ENCODE peak calls at places on chromosomes 7 and 10, in seven cellular contexts. R is transverse colon, J is Panc1, I is esophagus muscularis mucosa, U is GM12892, M is GM12891, T is HCT116. O is an unnamed sample.

GRCh38 chr7:156101355-156101754 is 289.1 kb upstream of the SHH start:
- DNase-seq in R (no peak), M (no peak), U (no peak), J (no peak), T (no peak), I (no peak), O (no peak)

GRCh38 chr10:120365872-120366271 is 91.2 kb upstream of the PLPP4 start:
- DNase-seq in R (no peak), U (no peak), I (no peak), T (no peak), M (no peak), J (no peak), O (no peak)

GRCh38 chr10:11525503-11525902 is 85.9 kb downstream of the USP6NL start:
- DNase-seq in J (no peak), I (no peak), M (no peak), R (peak; percentile 27), T (no peak), U (no peak), O (peak; percentile 84)

GRCh38 chr10:3687510-3688081 is 97.4 kb downstream of the KLF6 start:
- DNase-seq in I (peak; percentile 42), M (no peak), U (no peak), R (no peak), J (no peak), T (no peak), O (no peak)

GRCh38 chr7:29319719-29320521 is 125.3 kb downstream of the CHN2 start:
- DNase-seq in R (no peak), M (no peak), U (no peak), T (no peak), I (no peak), J (no peak), O (no peak)

GRCh38 chr7:95931460-95932232 is 159.3 kb downstream of the DYNC1I1 start:
- DNase-seq in J (no peak), T (no peak), I (no peak), U (no peak), R (no peak), M (no peak), O (no peak)

GRCh38 chr7:73717991-73718405 is 1.5 kb downstream of the STX1A start:
- DNase-seq in T (peak; percentile 73), M (no peak), I (no peak), U (no peak), J (peak; percentile 68), R (peak; percentile 56), O (no peak)

GRCh38 chr7:29565634-29565981 is 2.0 kb downstream of the PRR15 start:
- DNase-seq in I (no peak), R (no peak), J (no peak), M (no peak), U (no peak), T (no peak), O (no peak)

GRCh38 chr10:12533723-12534122 is 184.4 kb downstream of the CAMK1D start:
- DNase-seq in M (no peak), I (no peak), U (no peak), T (no peak), R (no peak), J (no peak), O (no peak)

GRCh38 chr7:158365332-158365731 is 222.3 kb downstream of the PTPRN2 start:
- DNase-seq in J (no peak), R (no peak), M (no peak), U (no peak), I (no peak), T (no peak), O (peak; percentile 4)

DNA sequence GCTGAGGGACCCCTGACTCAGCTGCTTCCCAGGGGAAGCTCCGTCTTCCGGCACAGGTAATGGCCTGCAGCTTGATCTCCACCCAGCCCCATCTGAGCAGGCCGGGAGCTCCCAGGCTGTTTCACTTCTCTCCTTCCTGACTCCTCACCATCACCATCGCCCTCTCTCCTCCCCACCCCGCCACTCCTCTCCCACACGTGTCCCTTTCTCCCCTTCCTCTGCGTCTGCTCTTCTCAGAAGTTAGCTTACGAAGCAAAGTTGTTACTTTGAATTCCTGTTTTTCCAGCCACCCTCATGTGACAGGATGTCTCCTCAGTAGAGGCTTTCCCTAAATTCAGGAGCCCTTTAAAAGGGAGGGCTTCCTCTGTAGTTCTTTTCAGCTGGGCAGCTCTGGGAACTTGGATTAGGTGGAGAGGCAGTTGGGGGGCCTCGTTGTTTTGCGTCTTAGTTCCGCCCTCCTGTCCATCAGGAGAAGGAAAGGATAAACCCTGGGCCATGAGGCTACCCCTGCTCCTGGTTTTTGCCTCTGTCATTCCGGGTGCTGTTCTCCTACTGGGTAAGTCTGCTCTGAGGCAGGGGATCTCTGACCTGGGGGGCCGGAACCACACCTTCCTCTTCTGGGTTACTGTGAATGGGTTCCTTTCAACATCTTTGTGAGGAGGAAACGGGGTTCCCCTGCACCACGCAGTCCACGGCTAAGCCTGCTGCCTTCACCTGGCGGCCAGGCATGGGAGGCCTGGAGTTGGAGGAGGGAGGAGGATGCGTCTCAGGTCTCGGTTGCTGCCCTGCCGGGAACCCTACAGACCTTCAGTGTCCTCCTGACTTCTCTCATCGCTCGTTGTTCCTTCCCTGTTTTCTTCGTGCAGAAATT is at the start of gene MRC1:
- DNase-seq in R (peak; percentile 17), J (no peak), I (no peak), M (no peak), T (no peak), U (no peak), O (peak; percentile 75)
- TF ChIP-seq POLR2AphosphoS5 in R (no peak), J (no peak), I (no peak), M (no peak), T (no peak), U (no peak), O (no peak)

DNA sequence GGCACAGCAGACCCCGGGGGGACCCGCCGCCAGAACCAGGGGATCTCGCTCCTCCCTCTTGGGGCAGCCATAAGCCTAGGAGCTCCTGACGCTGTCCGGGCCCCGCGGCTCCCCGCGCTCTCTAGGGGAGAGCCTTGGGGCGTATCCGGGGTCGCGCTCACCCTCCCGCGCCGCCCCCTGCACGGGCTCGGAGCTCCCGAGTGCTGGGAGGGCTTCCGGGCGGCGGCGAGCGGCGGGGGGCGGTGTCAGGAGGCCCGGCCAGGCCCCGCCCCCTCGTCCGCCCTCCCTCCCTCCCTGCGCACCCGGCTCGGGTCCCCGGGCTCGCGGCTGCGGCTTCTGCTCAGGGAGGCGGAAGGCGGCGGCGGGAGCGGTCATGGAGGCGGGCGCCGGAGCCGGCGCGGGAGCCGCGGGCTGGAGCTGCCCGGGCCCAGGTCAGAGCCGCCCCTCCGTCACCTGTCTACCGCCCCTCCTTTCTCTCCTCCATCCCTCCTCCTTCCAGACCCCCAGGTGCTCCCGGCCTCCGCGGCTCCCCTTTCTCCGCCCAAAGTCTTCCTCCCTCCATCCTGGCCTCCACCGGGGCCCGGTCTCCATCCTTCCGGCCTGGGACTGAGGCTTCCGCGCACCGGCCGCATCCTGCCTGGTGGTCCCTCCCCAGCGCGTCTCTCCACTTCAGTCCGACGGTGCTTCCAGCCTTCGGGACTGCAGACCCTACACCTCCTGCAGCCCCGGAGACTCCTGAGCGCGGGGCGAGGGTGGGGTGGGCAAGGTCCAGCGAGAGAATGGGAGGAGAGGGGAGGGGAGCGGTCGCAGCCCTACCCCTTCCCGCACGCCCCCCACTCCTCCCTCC is 424 bp upstream of the CCDC136 start:
- DNase-seq in R (peak; percentile 83), J (no peak), M (peak; percentile 83), T (no peak), I (peak; percentile 92), U (peak; percentile 87), O (peak; percentile 89)
- TF ChIP-seq POLR2AphosphoS5 in R (peak; percentile 19), J (no peak), M (no peak), T (peak; percentile 64), I (peak; percentile 59), U (no peak), O (peak; percentile 84)

GRCh38 chr10:124047427-124048157 is 45.8 kb downstream of the CHST15 start:
- DNase-seq in U (no peak), T (no peak), J (no peak), R (no peak), M (no peak), I (no peak), O (no peak)

GRCh38 chr10:124052561-124052960 is 40.8 kb downstream of the CHST15 start:
- DNase-seq in I (no peak), J (no peak), M (no peak), U (no peak), T (no peak), R (no peak), O (no peak)

GRCh38 chr10:124048371-124049290 is 44.8 kb downstream of the CHST15 start:
- DNase-seq in U (no peak), I (no peak), J (no peak), T (no peak), R (no peak), M (no peak), O (no peak)

GRCh38 chr10:124049484-124049883 is 43.9 kb downstream of the CHST15 start:
- DNase-seq in J (peak; percentile 35), T (peak; percentile 54), M (no peak), U (no peak), R (no peak), I (no peak), O (no peak)

DNA sequence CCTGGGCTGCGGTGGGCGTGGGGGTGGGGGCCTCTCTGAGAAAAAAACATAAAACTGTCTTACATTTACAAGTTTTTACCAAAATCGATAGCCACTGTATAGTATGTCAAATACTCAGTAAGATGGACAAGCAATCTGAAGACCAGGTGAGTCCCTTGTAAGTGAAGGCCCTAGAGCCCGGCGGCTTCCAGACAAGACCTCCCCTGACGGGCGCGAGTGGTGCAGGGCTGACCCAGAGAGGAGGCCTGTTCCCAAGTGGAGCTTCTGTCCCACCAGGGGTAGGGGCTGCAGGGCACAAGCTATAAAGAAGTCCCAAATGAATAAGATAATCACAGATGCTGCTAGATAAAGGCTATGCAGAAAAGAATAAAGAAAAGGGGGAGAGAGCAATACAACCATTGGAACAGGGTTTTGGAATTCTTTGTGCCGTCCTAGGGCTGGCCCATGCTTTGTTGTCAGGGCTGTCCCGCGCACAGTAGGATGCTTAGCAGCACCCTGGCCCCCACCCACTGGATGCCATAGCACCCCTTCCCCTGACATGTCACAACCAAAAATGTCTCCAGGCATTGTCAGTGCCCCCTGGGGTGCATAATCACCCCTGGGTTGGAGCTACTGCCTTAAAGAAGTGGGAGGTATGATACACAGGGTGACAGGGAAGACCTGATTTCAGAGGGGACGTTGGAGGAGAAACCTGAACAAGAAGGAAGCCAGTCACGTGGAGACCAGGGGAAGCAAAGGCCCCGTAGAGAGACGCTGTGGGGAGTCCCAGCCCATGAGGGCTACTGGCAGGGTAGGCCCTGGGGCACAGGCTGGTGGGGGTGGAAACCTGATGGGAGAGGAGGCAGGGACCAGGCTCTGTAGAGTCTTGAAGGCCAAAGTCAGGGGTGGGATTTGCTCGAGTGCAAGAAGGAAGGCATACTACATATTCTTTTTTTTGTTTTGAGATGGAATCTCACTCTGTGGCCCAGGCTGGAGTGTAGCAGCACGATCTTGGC is 43.1 kb downstream of the CHST15 start:
- DNase-seq in T (no peak), M (no peak), I (no peak), U (no peak), J (no peak), R (no peak), O (no peak)
- TF ChIP-seq POLR2AphosphoS5 in T (no peak), M (no peak), I (no peak), U (no peak), J (no peak), R (no peak), O (no peak)

DNA sequence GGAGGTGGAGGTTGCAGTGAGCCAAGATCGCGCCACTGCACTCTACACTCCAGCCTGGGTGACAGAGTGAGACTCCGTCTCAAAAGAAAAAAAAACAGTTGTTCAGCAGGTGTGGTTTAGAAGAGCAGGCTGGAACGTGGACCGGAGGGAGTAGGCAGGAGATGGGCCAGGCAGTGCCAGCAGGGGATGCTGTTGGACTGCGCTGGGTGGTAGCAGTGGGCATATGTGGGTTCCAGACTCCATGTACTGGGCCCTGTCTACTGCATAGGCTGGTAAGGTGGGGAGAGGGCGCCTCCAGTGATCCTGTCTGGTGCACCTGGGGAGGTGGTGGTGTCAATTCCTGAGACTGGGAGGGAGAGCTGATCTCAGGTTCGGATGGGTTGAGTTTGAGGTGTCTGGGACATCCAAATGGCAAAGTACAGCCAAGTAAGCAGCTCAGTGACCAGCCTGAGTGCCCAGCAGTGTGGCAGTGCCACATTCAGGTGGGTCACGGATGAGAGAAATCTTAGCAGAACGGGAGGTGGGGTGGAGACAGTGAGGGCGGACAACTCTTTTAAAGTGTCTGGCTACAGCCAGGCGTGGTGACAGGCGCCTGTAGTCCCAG is 25.9 kb downstream of the SFXN4 start:
- DNase-seq in M (peak; percentile 24), U (peak; percentile 40), I (no peak), T (peak; percentile 16), R (no peak), J (peak; percentile 35), O (no peak)
- TF ChIP-seq POLR2AphosphoS5 in M (no peak), U (no peak), I (no peak), T (no peak), R (no peak), J (peak; percentile 23), O (no peak)

O was measured in sigmoid colon.